ENCODE peak calls at places on chromosomes 16 and 17, in four cellular contexts. L is A549, J is HepG2, Q is GM12878. F is an unnamed sample.

GRCh38 chr17:37054894-37055293 is 106.1 kb downstream of the AATF start:
- DNase-seq in L (no peak), J (no peak), Q (no peak), F (no peak)

GRCh38 chr16:23374721-23375120 is 72.6 kb downstream of the SCNN1B start:
- DNase-seq in L (no peak), J (no peak), Q (no peak), F (peak)

GRCh38 chr17:78849026-78849425 is 8.4 kb upstream of the USP36 start:
- DNase-seq in L (no peak), J (no peak), Q (no peak), F (no peak)

GRCh38 chr17:5640726-5641125 is 56.4 kb upstream of the NLRP1 start:
- DNase-seq in L (no peak), J (no peak), Q (no peak), F (no peak)

GRCh38 chr16:86511317-86512161 is 1.2 kb downstream of the FOXF1 start:
- DNase-seq in L (no peak), J (no peak), Q (no peak), F (no peak)

GRCh38 chr16:31363721-31364120 is 8.7 kb downstream of the ITGAX start:
- DNase-seq in L (no peak), J (no peak), Q (no peak), F (no peak)

GRCh38 chr16:49756971-49757743 is 98.8 kb downstream of the ZNF423 start:
- DNase-seq in L (no peak), J (no peak), Q (no peak), F (no peak)

GRCh38 chr17:71208111-71208704 is 912.6 kb upstream of the SOX9 start:
- DNase-seq in L (no peak), J (no peak), Q (no peak), F (no peak)

GRCh38 chr17:44987194-44987882 is 19.2 kb upstream of the C1QL1 start:
- DNase-seq in L (no peak), J (no peak), Q (no peak), F (peak)

GRCh38 chr17:6254036-6254435 is 180.9 kb downstream of the AIPL1 start:
- DNase-seq in L (no peak), J (no peak), Q (no peak), F (no peak)

GRCh38 chr17:27540300-27541105 is 84.3 kb downstream of the KSR1 start:
- DNase-seq in L (peak), J (peak), Q (no peak), F (no peak)

GRCh38 chr17:4950075-4950756 is 703 bp upstream of the ENO3 start:
- DNase-seq in L (peak), J (peak), Q (no peak), F (peak)

GRCh38 chr17:1455291-1455747 is 713 bp downstream of the CRK start:
- DNase-seq in L (peak), J (peak), Q (no peak), F (peak)

GRCh38 chr16:11333696-11334095 is 11.6 kb upstream of the RMI2 start:
- DNase-seq in L (no peak), J (no peak), Q (no peak), F (no peak)

GRCh38 chr17:38539386-38539785 is 66.4 kb downstream of the SRCIN1 start:
- DNase-seq in L (no peak), J (no peak), Q (no peak), F (no peak)

GRCh38 chr16:35737076-35737475 is 2277.7 kb downstream of the TP53TG3F start:
- DNase-seq in L (no peak), J (no peak), Q (no peak), F (no peak)
- TF ChIP-seq ESRRA in L (no peak), J (no peak), Q (no peak), F (no peak)

GRCh38 chr17:74443516-74444296 is 11.8 kb downstream of the GPRC5C start:
- DNase-seq in L (no peak), J (no peak), Q (no peak), F (no peak)
- TF ChIP-seq ESRRA in L (no peak), J (no peak), Q (no peak), F (no peak)

GRCh38 chr17:51060396-51060795 is 60.3 kb downstream of the SPAG9 start:
- DNase-seq in L (no peak), J (no peak), Q (no peak), F (no peak)

GRCh38 chr17:51064061-51064735 is 56.5 kb downstream of the SPAG9 start:
- DNase-seq in L (no peak), J (no peak), Q (no peak), F (no peak)

GRCh38 chr17:51056813-51057510 is 63.7 kb downstream of the SPAG9 start:
- DNase-seq in L (peak), J (peak), Q (no peak), F (peak)

GRCh38 chr17:51057534-51057933 is 63.1 kb downstream of the SPAG9 start:
- DNase-seq in L (no peak), J (no peak), Q (no peak), F (no peak)

GRCh38 chr17:51059781-51060180 is 60.9 kb downstream of the SPAG9 start:
- DNase-seq in L (no peak), J (peak), Q (no peak), F (no peak)
- TF ChIP-seq ESRRA in L (no peak), J (no peak), Q (no peak), F (no peak)

GRCh38 chr17:9290226-9290613 is 268.9 kb downstream of the NTN1 start:
- DNase-seq in L (no peak), J (no peak), Q (no peak), F (no peak)

GRCh38 chr17:9287301-9287700 is 266.0 kb downstream of the NTN1 start:
- DNase-seq in L (no peak), J (no peak), Q (no peak), F (no peak)

GRCh38 chr17:9292563-9292941 is 271.2 kb downstream of the NTN1 start:
- DNase-seq in L (no peak), J (no peak), Q (no peak), F (no peak)

GRCh38 chr17:9294661-9295210 is 273.4 kb downstream of the NTN1 start:
- DNase-seq in L (no peak), J (no peak), Q (no peak), F (no peak)

GRCh38 chr17:9291912-9292562 is 270.7 kb downstream of the NTN1 start:
- DNase-seq in L (peak), J (peak), Q (no peak), F (peak)
- TF ChIP-seq ESRRA in L (no peak), J (no peak), Q (no peak), F (no peak)

DNA sequence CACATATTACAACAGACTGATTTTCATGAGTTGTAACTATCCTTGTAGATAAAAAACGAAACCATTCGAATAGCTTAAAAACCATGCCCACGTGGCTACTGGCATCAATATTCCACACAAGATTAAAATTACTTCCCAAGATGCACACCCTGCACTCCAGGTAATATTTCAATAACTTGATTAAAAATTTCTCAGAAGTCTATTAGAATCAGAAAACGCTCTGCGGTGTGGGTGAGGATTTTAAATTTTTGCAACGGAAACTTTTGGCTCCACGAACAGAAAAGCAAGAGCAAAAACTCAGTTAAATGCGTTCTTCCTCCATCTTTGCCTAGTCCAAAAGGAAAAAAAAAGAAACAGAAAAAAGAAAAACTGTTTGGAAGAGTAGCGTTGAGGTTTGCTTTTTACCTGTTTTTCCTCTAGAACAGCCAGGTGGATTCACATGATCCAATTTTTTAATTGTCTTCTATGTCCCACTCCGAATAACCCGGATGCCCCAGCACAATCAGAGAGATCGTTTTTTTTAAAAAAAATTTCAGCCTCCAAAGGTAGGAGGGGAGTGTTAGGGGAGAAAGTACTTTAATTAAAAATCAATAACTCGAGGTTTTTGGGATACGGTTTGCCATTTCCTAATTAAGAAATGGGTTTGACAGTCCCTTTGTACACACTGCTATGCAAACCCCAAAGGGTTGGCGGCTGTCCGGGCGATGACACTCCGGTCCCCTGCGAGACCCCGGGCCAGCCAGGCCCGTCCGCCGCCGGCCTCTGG is 738 bp upstream of the NFAT5 start:
- DNase-seq in L (no peak), J (no peak), Q (no peak), F (no peak)
- TF ChIP-seq ESRRA in L (no peak), J (no peak), Q (no peak), F (no peak)

GRCh38 chr16:57577691-57578224 is 35.3 kb downstream of the ADGRG5 start:
- DNase-seq in L (no peak), J (no peak), Q (no peak), F (no peak)
- TF ChIP-seq ESRRA in L (no peak), J (no peak), Q (no peak), F (no peak)

GRCh38 chr17:63774982-63775290 is 966 bp downstream of the DDX42 start:
- DNase-seq in L (no peak), J (no peak), Q (no peak), F (no peak)

GRCh38 chr17:63772801-63773271 is 561 bp downstream of the CCDC47 start:
- DNase-seq in L (no peak), J (peak), Q (no peak), F (no peak)

GRCh38 chr17:63774141-63774981 is at the start of gene DDX42:
- DNase-seq in L (peak), J (peak), Q (no peak), F (peak)

GRCh38 chr17:63773272-63774140 is at the start of gene CCDC47:
- DNase-seq in L (peak), J (peak), Q (peak), F (peak)

DNA sequence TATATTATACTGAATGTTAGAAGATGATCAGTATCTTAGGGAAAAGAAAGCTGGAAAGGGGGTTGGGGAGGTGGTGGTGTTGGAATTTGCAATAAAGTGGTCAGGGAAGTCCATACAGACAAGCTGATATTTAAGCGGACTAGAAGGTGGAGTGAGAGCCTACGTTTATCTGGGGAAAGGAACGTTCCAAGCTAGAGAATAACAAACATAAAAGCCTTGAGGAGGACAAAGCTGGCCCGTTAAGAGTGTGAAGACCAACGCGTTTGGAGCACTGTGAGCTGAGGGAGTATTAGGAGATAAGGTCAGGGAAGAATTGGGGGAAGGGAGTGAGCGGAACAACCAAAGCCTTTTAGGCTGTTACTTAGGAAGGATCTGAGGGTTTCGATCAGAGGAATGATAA is 1.4 kb downstream of the DDX42 start:
- DNase-seq in L (no peak), J (no peak), Q (no peak), F (no peak)
- TF ChIP-seq ESRRA in L (no peak), J (no peak), Q (no peak), F (no peak)

DNA sequence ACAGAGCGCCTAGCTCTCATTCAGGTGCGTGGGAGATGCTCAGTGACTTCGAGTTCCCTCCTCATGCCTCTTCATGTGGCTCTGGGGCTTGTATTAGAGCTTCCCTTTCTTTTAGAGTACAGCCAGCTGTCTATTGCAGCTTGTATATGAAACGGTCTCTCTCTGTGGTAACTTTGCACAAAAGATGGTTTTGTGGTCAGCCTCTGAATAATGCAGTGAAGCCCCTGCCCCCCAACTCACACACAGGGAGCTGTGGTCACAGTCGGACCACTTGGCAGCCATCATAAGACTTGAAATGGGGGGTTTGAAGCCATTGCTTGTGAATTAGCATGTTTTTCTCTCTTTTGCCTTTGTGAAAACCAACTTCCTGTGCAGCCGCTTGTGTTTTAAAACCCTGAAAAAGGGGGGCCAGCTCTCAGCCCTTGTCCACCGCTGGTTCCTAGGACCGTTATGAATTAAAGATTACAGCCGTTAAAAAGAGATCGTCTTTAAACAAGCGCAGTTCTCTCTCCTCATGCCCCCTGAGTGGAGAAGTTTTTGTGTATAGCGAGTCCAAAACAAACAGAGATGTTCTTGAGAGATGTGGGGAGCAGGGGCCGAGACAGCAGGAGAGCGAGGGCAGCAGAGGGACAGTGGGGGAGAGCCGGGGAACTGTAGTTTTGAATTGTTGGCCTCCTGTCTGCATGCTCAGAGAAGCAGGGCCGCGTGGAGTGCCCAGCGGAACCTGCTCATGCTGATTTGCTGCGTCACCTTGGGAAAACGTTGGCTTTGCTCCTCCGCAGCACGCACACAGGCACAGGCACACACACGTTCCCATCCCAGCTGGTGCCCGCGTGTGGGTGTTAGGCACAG is 199.0 kb downstream of the MSI2 start:
- DNase-seq in L (no peak), J (no peak), Q (peak), F (no peak)
- TF ChIP-seq ESRRA in L (no peak), J (no peak), Q (peak), F (no peak)

GRCh38 chr17:75845058-75845711 is 981 bp upstream of the UNC13D start:
- DNase-seq in L (peak), J (peak), Q (peak), F (peak)

GRCh38 chr17:75842963-75843576 is 1.1 kb downstream of the UNC13D start:
- DNase-seq in L (no peak), J (no peak), Q (no peak), F (no peak)

GRCh38 chr17:75845933-75846700 is 1.9 kb upstream of the UNC13D start:
- DNase-seq in L (no peak), J (no peak), Q (no peak), F (no peak)

GRCh38 chr17:75843577-75844529 is at the start of gene UNC13D:
- DNase-seq in L (no peak), J (peak), Q (no peak), F (no peak)

DNA sequence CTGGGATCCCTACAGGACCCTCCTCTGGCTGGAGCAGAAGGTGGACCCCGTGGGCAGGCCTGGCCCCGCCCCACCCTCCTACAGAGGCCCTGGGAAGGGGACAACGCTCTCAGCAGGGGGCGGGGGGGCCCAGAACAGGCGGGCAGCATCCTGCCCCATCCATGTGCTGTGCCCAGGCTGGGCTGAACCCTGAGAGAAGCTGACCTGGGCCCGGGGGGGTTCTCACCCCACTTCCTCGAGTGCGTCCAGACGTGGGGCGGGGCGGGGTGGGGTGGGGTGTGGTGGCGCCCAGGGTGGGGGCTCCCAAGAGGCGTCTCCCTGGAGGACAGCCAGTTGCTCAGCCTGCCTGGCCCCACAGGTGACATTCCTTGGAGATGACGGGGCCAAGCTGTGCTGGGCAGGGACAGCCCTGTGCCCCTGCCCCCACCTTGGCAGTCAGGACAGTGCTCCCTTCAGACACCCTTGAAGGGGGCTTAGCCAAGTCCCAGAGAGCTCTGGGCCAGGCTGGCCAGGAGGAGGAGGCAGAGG is 390 bp upstream of the UNC13D start:
- DNase-seq in L (peak), J (peak), Q (no peak), F (no peak)
- TF ChIP-seq ESRRA in L (no peak), J (no peak), Q (no peak), F (no peak)

GRCh38 chr17:31859487-31860008 is 504 bp upstream of the COPRS start:
- DNase-seq in L (no peak), J (no peak), Q (no peak), F (no peak)
- TF ChIP-seq ESRRA in L (no peak), J (no peak), Q (no peak), F (no peak)